ENCODE peak calls at places on chromosomes 3 and 15, in eight cellular contexts. One of them, this sample, is unnamed.

GRCh38 chr3:69764861-69765260 is 25.6 kb downstream of the MITF start:
- DNase-seq in NCI-H748 treated with DMSO at 0.1 percent for 48 hours: no peak
- DNase-seq in H7: no peak
- DNase-seq in WERI-Rb-1: no peak
- DNase-seq in CD8-positive, alpha-beta memory T cell: no peak
- DNase-seq in HepG2: no peak
- DNase-seq in AG09309: no peak
- DNase-seq in mammary epithelial cell: no peak
- DNase-seq in this sample: no peak

GRCh38 chr3:178618907-178619306 is 82.7 kb downstream of the KCNMB2 start:
- DNase-seq in NCI-H748 treated with DMSO at 0.1 percent for 48 hours: no peak
- DNase-seq in H7: no peak
- DNase-seq in WERI-Rb-1: no peak
- DNase-seq in CD8-positive, alpha-beta memory T cell: no peak
- DNase-seq in HepG2: no peak
- DNase-seq in AG09309: no peak
- DNase-seq in mammary epithelial cell: no peak
- DNase-seq in this sample: no peak

GRCh38 chr15:51931638-51932037 is 39.9 kb downstream of the LEO1 start:
- DNase-seq in NCI-H748 treated with DMSO at 0.1 percent for 48 hours: no peak
- DNase-seq in H7: no peak
- DNase-seq in WERI-Rb-1: no peak
- DNase-seq in CD8-positive, alpha-beta memory T cell: no peak
- DNase-seq in HepG2: no peak
- DNase-seq in AG09309: no peak
- DNase-seq in mammary epithelial cell: peak; percentile 67
- DNase-seq in this sample: no peak

GRCh38 chr3:127961124-127961523 is 46.1 kb downstream of the KBTBD12 start:
- DNase-seq in NCI-H748 treated with DMSO at 0.1 percent for 48 hours: no peak
- DNase-seq in H7: no peak
- DNase-seq in WERI-Rb-1: no peak
- DNase-seq in CD8-positive, alpha-beta memory T cell: no peak
- DNase-seq in HepG2: no peak
- DNase-seq in AG09309: no peak
- DNase-seq in mammary epithelial cell: no peak
- DNase-seq in this sample: no peak

GRCh38 chr3:159253860-159254259 is 452.0 kb downstream of the MFSD1 start:
- DNase-seq in NCI-H748 treated with DMSO at 0.1 percent for 48 hours: no peak
- DNase-seq in H7: no peak
- DNase-seq in WERI-Rb-1: no peak
- DNase-seq in CD8-positive, alpha-beta memory T cell: no peak
- DNase-seq in HepG2: no peak
- DNase-seq in AG09309: no peak
- DNase-seq in mammary epithelial cell: peak; percentile 27
- DNase-seq in this sample: no peak

GRCh38 chr3:128559486-128560225 is 66.7 kb upstream of the GATA2 start:
- DNase-seq in NCI-H748 treated with DMSO at 0.1 percent for 48 hours: no peak
- DNase-seq in H7: peak; percentile 77
- DNase-seq in WERI-Rb-1: no peak
- DNase-seq in CD8-positive, alpha-beta memory T cell: no peak
- DNase-seq in HepG2: no peak
- DNase-seq in AG09309: no peak
- DNase-seq in mammary epithelial cell: no peak
- DNase-seq in this sample: peak; percentile 7

GRCh38 chr3:30476373-30477082 is 129.9 kb upstream of the TGFBR2 start:
- DNase-seq in NCI-H748 treated with DMSO at 0.1 percent for 48 hours: no peak
- DNase-seq in H7: no peak
- DNase-seq in WERI-Rb-1: no peak
- DNase-seq in CD8-positive, alpha-beta memory T cell: no peak
- DNase-seq in HepG2: peak; percentile 82
- DNase-seq in AG09309: no peak
- DNase-seq in mammary epithelial cell: peak; percentile 68
- DNase-seq in this sample: no peak

GRCh38 chr15:55799287-55800212 is 56.6 kb upstream of the PRTG start:
- DNase-seq in NCI-H748 treated with DMSO at 0.1 percent for 48 hours: peak; percentile 10
- DNase-seq in H7: peak; percentile 75
- DNase-seq in WERI-Rb-1: peak; percentile 78
- DNase-seq in CD8-positive, alpha-beta memory T cell: no peak
- DNase-seq in HepG2: peak; percentile 46
- DNase-seq in AG09309: no peak
- DNase-seq in mammary epithelial cell: no peak
- DNase-seq in this sample: peak; percentile 55

GRCh38 chr3:122998856-122999255 is 28.7 kb downstream of the SEMA5B start:
- DNase-seq in NCI-H748 treated with DMSO at 0.1 percent for 48 hours: no peak
- DNase-seq in H7: no peak
- DNase-seq in WERI-Rb-1: no peak
- DNase-seq in CD8-positive, alpha-beta memory T cell: no peak
- DNase-seq in HepG2: no peak
- DNase-seq in AG09309: no peak
- DNase-seq in mammary epithelial cell: no peak
- DNase-seq in this sample: no peak

GRCh38 chr15:25397110-25397509 is 41.7 kb downstream of the UBE3A start:
- DNase-seq in NCI-H748 treated with DMSO at 0.1 percent for 48 hours: no peak
- DNase-seq in H7: no peak
- DNase-seq in WERI-Rb-1: no peak
- DNase-seq in CD8-positive, alpha-beta memory T cell: no peak
- DNase-seq in HepG2: no peak
- DNase-seq in AG09309: no peak
- DNase-seq in mammary epithelial cell: peak; percentile 8
- DNase-seq in this sample: no peak

GRCh38 chr3:4976109-4976508 is 3.1 kb upstream of the BHLHE40 start:
- DNase-seq in NCI-H748 treated with DMSO at 0.1 percent for 48 hours: no peak
- DNase-seq in H7: peak; percentile 67
- DNase-seq in WERI-Rb-1: peak; percentile 81
- DNase-seq in CD8-positive, alpha-beta memory T cell: no peak
- DNase-seq in HepG2: peak; percentile 79
- DNase-seq in AG09309: no peak
- DNase-seq in mammary epithelial cell: peak; percentile 62
- DNase-seq in this sample: no peak

GRCh38 chr3:197352382-197352781 is 54.0 kb upstream of the DLG1 start:
- DNase-seq in NCI-H748 treated with DMSO at 0.1 percent for 48 hours: no peak
- DNase-seq in H7: no peak
- DNase-seq in WERI-Rb-1: peak; percentile 60
- DNase-seq in CD8-positive, alpha-beta memory T cell: no peak
- DNase-seq in HepG2: no peak
- DNase-seq in AG09309: no peak
- DNase-seq in mammary epithelial cell: no peak
- DNase-seq in this sample: peak; percentile 82

GRCh38 chr3:83226751-83227150 is 1465.3 kb upstream of the GBE1 start:
- DNase-seq in NCI-H748 treated with DMSO at 0.1 percent for 48 hours: no peak
- DNase-seq in H7: no peak
- DNase-seq in WERI-Rb-1: no peak
- DNase-seq in CD8-positive, alpha-beta memory T cell: no peak
- DNase-seq in HepG2: no peak
- DNase-seq in AG09309: no peak
- DNase-seq in mammary epithelial cell: no peak
- DNase-seq in this sample: no peak

GRCh38 chr3:169455472-169455871 is 208.0 kb downstream of the MECOM start:
- DNase-seq in NCI-H748 treated with DMSO at 0.1 percent for 48 hours: no peak
- DNase-seq in H7: no peak
- DNase-seq in WERI-Rb-1: no peak
- DNase-seq in CD8-positive, alpha-beta memory T cell: no peak
- DNase-seq in HepG2: no peak
- DNase-seq in AG09309: no peak
- DNase-seq in mammary epithelial cell: peak; percentile 71
- DNase-seq in this sample: no peak

GRCh38 chr15:68538291-68538690 is 40.5 kb upstream of the CORO2B start:
- DNase-seq in NCI-H748 treated with DMSO at 0.1 percent for 48 hours: no peak
- DNase-seq in H7: no peak
- DNase-seq in WERI-Rb-1: no peak
- DNase-seq in CD8-positive, alpha-beta memory T cell: no peak
- DNase-seq in HepG2: no peak
- DNase-seq in AG09309: no peak
- DNase-seq in mammary epithelial cell: no peak
- DNase-seq in this sample: no peak

GRCh38 chr15:98272586-98272985 is 312.1 kb downstream of the ARRDC4 start:
- DNase-seq in NCI-H748 treated with DMSO at 0.1 percent for 48 hours: no peak
- DNase-seq in H7: peak; percentile 69
- DNase-seq in WERI-Rb-1: no peak
- DNase-seq in CD8-positive, alpha-beta memory T cell: no peak
- DNase-seq in HepG2: no peak
- DNase-seq in AG09309: no peak
- DNase-seq in mammary epithelial cell: no peak
- DNase-seq in this sample: no peak

This sample was measured in AG20443.